ENCODE peak calls at places on chromosome 6, in seven cellular contexts. O, L, Z, C, M, H and W are unnamed samples.

GRCh38 chr6:137975058-137975940 is 108.2 kb downstream of the TNFAIP3 start:
- DNase-seq in O (peak; percentile 72), L (peak; percentile 22), Z (peak; percentile 94), C (no peak), M (no peak), H (no peak), W (no peak)

GRCh38 chr6:72746276-72746675 is 124.4 kb downstream of the KCNQ5 start:
- DNase-seq in O (no peak), L (peak; percentile 45), Z (no peak), C (peak; percentile 39), M (no peak), H (peak; percentile 66), W (no peak)

GRCh38 chr6:117188627-117189201 is 76.6 kb upstream of the VGLL2 start:
- DNase-seq in O (peak; percentile 23), L (no peak), Z (peak; percentile 17), C (no peak), M (no peak), H (no peak), W (no peak)

GRCh38 chr6:12890171-12890790 is 173.7 kb downstream of the PHACTR1 start:
- DNase-seq in O (no peak), L (no peak), Z (peak; percentile 13), C (no peak), M (peak; percentile 15), H (no peak), W (no peak)

GRCh38 chr6:84554069-84554468 is 210.3 kb downstream of the TBX18 start:
- DNase-seq in O (peak; percentile 69), L (peak; percentile 8), Z (no peak), C (no peak), M (no peak), H (no peak), W (no peak)

GRCh38 chr6:44176935-44177509 is 18.4 kb downstream of the CAPN11 start:
- DNase-seq in O (no peak), L (no peak), Z (no peak), C (no peak), M (no peak), H (no peak), W (no peak)

GRCh38 chr6:26331809-26332226 is 33.2 kb upstream of the BTN3A2 start:
- DNase-seq in O (peak; percentile 19), L (no peak), Z (no peak), C (no peak), M (no peak), H (no peak), W (no peak)

GRCh38 chr6:30787954-30788353 is 43.6 kb upstream of the IER3 start:
- DNase-seq in O (no peak), L (no peak), Z (no peak), C (no peak), M (no peak), H (no peak), W (no peak)

GRCh38 chr6:13262302-13263006 is 65.9 kb downstream of the TBC1D7 start:
- DNase-seq in O (no peak), L (no peak), Z (no peak), C (no peak), M (no peak), H (no peak), W (no peak)

GRCh38 chr6:155216312-155217028 is 47.3 kb upstream of the CLDN20 start:
- DNase-seq in O (no peak), L (no peak), Z (peak; percentile 56), C (no peak), M (no peak), H (no peak), W (no peak)

GRCh38 chr6:74805841-74806696 is 399.8 kb downstream of the COL12A1 start:
- DNase-seq in O (peak; percentile 34), L (no peak), Z (no peak), C (no peak), M (no peak), H (no peak), W (no peak)

GRCh38 chr6:137112067-137112355 is 61.4 kb downstream of the IL22RA2 start:
- DNase-seq in O (peak; percentile 63), L (peak; percentile 36), Z (no peak), C (no peak), M (no peak), H (peak; percentile 33), W (no peak)

GRCh38 chr6:143128346-143129015 is 67.8 kb downstream of the AIG1 start:
- DNase-seq in O (peak; percentile 55), L (no peak), Z (no peak), C (no peak), M (no peak), H (no peak), W (no peak)

GRCh38 chr6:322205-322930 is 30.1 kb downstream of the DUSP22 start:
- DNase-seq in O (no peak), L (no peak), Z (no peak), C (no peak), M (no peak), H (no peak), W (no peak)

GRCh38 chr6:3749991-3750323 is 1.6 kb downstream of the PXDC1 start:
- DNase-seq in O (peak; percentile 75), L (peak; percentile 74), Z (no peak), C (no peak), M (peak; percentile 38), H (peak; percentile 76), W (peak; percentile 63)

GRCh38 chr6:85008311-85009015 is 244.1 kb upstream of the TBX18 start:
- DNase-seq in O (no peak), L (peak; percentile 1), Z (no peak), C (no peak), M (no peak), H (no peak), W (no peak)

GRCh38 chr6:75213732-75214131 is 7.9 kb upstream of the COL12A1 start:
- DNase-seq in O (no peak), L (no peak), Z (no peak), C (no peak), M (no peak), H (no peak), W (no peak)

GRCh38 chr6:13924146-13924948 is 405 bp upstream of the RNF182 start:
- DNase-seq in O (peak; percentile 75), L (peak; percentile 36), Z (peak; percentile 72), C (peak; percentile 78), M (no peak), H (peak; percentile 41), W (peak; percentile 35)

GRCh38 chr6:81265106-81265505 is 487.4 kb downstream of the TENT5A start:
- DNase-seq in O (peak; percentile 91), L (peak; percentile 19), Z (no peak), C (no peak), M (peak; percentile 5), H (peak; percentile 39), W (peak; percentile 78)

GRCh38 chr6:157273756-157274088 is 49.6 kb downstream of the TMEM242 start:
- DNase-seq in O (no peak), L (peak; percentile 9), Z (peak; percentile 51), C (peak; percentile 39), M (peak; percentile 18), H (no peak), W (no peak)

DNA sequence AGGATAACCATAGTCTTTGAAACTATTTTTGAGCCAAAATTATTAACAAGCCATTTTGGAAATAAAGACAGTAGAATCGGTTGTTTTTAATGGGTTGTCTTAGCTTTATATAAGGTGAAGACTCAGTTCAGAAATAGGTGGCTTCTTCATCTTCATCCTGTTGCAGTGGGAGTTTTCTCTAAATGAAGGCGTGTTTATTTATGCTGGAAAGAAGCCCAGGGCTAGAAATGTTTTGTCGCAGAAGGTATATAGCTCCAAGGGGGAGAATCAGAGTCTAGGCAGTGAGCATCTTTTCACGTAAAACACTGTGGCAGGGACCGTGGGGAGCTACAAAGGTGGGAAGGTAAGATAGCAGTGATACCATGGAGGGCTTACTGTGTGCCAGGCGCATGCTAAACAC is 34.3 kb downstream of the FARS2 start:
- DNase-seq in O (no peak), L (peak; percentile 69), Z (no peak), C (no peak), M (no peak), H (peak; percentile 36), W (no peak)
- H3K4me1 ChIP-seq in O (peaks cover 6% of the 10 kb centered on the region), L (peaks cover 2% of the 10 kb centered on the region), Z (peaks cover 3% of the 10 kb centered on the region), C (peaks cover 24% of the 10 kb centered on the region), M (no peaks in the 10 kb centered on the region), H (no peaks in the 10 kb centered on the region), W (peaks cover 9% of the 10 kb centered on the region)

GRCh38 chr6:43097098-43097489 is 21.0 kb downstream of the PTK7 start:
- DNase-seq in O (no peak), L (no peak), Z (no peak), C (no peak), M (no peak), H (no peak), W (no peak)
- H3K4me1 ChIP-seq in O (peaks cover 37% of the 10 kb centered on the region), L (peaks cover 23% of the 10 kb centered on the region), Z (peaks cover 28% of the 10 kb centered on the region), C (peaks cover 29% of the 10 kb centered on the region), M (peaks cover 55% of the 10 kb centered on the region), H (peaks cover 42% of the 10 kb centered on the region), W (no peaks in the 10 kb centered on the region)

GRCh38 chr6:111530218-111530617 is 47.2 kb upstream of the REV3L start:
- DNase-seq in O (no peak), L (no peak), Z (no peak), C (no peak), M (no peak), H (no peak), W (no peak)
- H3K4me1 ChIP-seq in O (peaks cover 21% of the 10 kb centered on the region), L (peaks cover 2% of the 10 kb centered on the region), Z (peaks cover 3% of the 10 kb centered on the region), C (no peaks in the 10 kb centered on the region), M (no peaks in the 10 kb centered on the region), H (peaks cover 3% of the 10 kb centered on the region), W (no peaks in the 10 kb centered on the region)

GRCh38 chr6:35019831-35020230 is 121.3 kb downstream of the TCP11 start:
- DNase-seq in O (no peak), L (no peak), Z (no peak), C (no peak), M (no peak), H (no peak), W (no peak)

GRCh38 chr6:35018184-35018523 is 123.0 kb downstream of the TCP11 start:
- DNase-seq in O (no peak), L (no peak), Z (no peak), C (no peak), M (no peak), H (no peak), W (no peak)

GRCh38 chr6:35019171-35019570 is 122.0 kb downstream of the TCP11 start:
- DNase-seq in O (no peak), L (no peak), Z (no peak), C (no peak), M (no peak), H (no peak), W (no peak)

GRCh38 chr6:35017461-35018183 is 123.5 kb downstream of the TCP11 start:
- DNase-seq in O (no peak), L (no peak), Z (no peak), C (no peak), M (no peak), H (no peak), W (no peak)

GRCh38 chr6:35018746-35019145 is 122.4 kb downstream of the TCP11 start:
- DNase-seq in O (no peak), L (no peak), Z (no peak), C (no peak), M (no peak), H (no peak), W (no peak)
- H3K4me1 ChIP-seq in O (peaks cover 50% of the 10 kb centered on the region), L (peaks cover 27% of the 10 kb centered on the region), Z (peaks cover 15% of the 10 kb centered on the region), C (peaks cover 37% of the 10 kb centered on the region), M (peaks cover 5% of the 10 kb centered on the region), H (peaks cover 17% of the 10 kb centered on the region), W (peaks cover 20% of the 10 kb centered on the region)

GRCh38 chr6:97626586-97627441 is 343.8 kb upstream of the MMS22L start:
- DNase-seq in O (peak; percentile 35), L (peak; percentile 3), Z (peak; percentile 65), C (no peak), M (no peak), H (peak; percentile 7), W (no peak)

GRCh38 chr6:97621111-97621510 is 338.1 kb upstream of the MMS22L start:
- DNase-seq in O (no peak), L (no peak), Z (no peak), C (no peak), M (no peak), H (no peak), W (no peak)
- H3K4me1 ChIP-seq in O (no peaks in the 10 kb centered on the region), L (no peaks in the 10 kb centered on the region), Z (no peaks in the 10 kb centered on the region), C (no peaks in the 10 kb centered on the region), M (no peaks in the 10 kb centered on the region), H (no peaks in the 10 kb centered on the region), W (no peaks in the 10 kb centered on the region)

GRCh38 chr6:56760842-56761241 is 118.2 kb upstream of the DST start:
- DNase-seq in O (no peak), L (no peak), Z (no peak), C (no peak), M (no peak), H (no peak), W (no peak)
- H3K4me1 ChIP-seq in O (peaks cover 45% of the 10 kb centered on the region), L (peaks cover 27% of the 10 kb centered on the region), Z (peaks cover 20% of the 10 kb centered on the region), C (peaks cover 6% of the 10 kb centered on the region), M (peaks cover 32% of the 10 kb centered on the region), H (peaks cover 36% of the 10 kb centered on the region), W (no peaks in the 10 kb centered on the region)